ENCODE peak calls at places on chromosomes 1 and 21, in four cellular contexts. T is effector CD4-positive, alpha-beta T cell; M is NCI-H510A; W is adrenal gland. I is an unnamed sample.

GRCh38 chr1:59473813-59474212 is 176.9 kb downstream of the FGGY start:
- DNase-seq in T (no peak), M (no peak), W (no peak), I (no peak)

GRCh38 chr1:37995773-37996379 is 6.1 kb upstream of the SF3A3 start:
- DNase-seq in T (no peak), W (peak), M (peak), I (no peak)

GRCh38 chr1:22154626-22155025 is 11.7 kb upstream of the WNT4 start:
- DNase-seq in M (no peak), T (no peak), W (no peak), I (no peak)

GRCh38 chr1:192311281-192311680 is 5.5 kb upstream of the RGS21 start:
- DNase-seq in W (no peak), T (no peak), M (no peak), I (peak)

GRCh38 chr21:27831821-27832569 is 865.1 kb upstream of the ADAMTS5 start:
- DNase-seq in M (no peak), W (no peak), T (no peak), I (no peak)

GRCh38 chr1:21334214-21335087 is 44.2 kb upstream of the ECE1 start:
- DNase-seq in T (peak), W (peak), M (peak), I (peak)

GRCh38 chr1:205369621-205370230 is 13.0 kb upstream of the KLHDC8A start:
- DNase-seq in W (no peak), T (no peak), M (no peak), I (peak)

GRCh38 chr1:228474507-228474906 is 12.7 kb upstream of the RNF187 start:
- DNase-seq in W (no peak), M (no peak), T (no peak), I (no peak)

GRCh38 chr21:27570306-27570868 is 603.5 kb upstream of the ADAMTS5 start:
- DNase-seq in W (peak), T (no peak), M (no peak), I (no peak)

GRCh38 chr1:32992489-32993214 is 28.0 kb upstream of the RNF19B start:
- DNase-seq in M (no peak), T (peak), W (peak), I (peak)

GRCh38 chr1:119742193-119742592 is 26.5 kb downstream of the HMGCS2 start:
- DNase-seq in T (no peak), M (no peak), W (no peak), I (peak)

GRCh38 chr1:1200876-1201810 is 5.2 kb downstream of the TNFRSF18 start:
- DNase-seq in W (peak), M (peak), T (peak), I (no peak)

GRCh38 chr1:206448471-206448870 is 21.8 kb upstream of the IKBKE start:
- DNase-seq in T (no peak), M (no peak), W (no peak), I (no peak)

GRCh38 chr21:41901782-41902181 is 22.6 kb upstream of the PRDM15 start:
- DNase-seq in W (no peak), M (no peak), T (no peak), I (no peak)

GRCh38 chr1:5099558-5099957 is 445.1 kb downstream of the AJAP1 start:
- DNase-seq in T (no peak), W (no peak), M (peak), I (no peak)

GRCh38 chr1:28378906-28379305 is 9.4 kb downstream of the PHACTR4 start:
- DNase-seq in T (no peak), W (no peak), M (no peak), I (no peak)

GRCh38 chr1:109782514-109782913 is 18.8 kb upstream of the EPS8L3 start:
- DNase-seq in M (no peak), T (no peak), W (no peak), I (no peak)

GRCh38 chr21:33561373-33561772 is 18.5 kb downstream of the SON start:
- DNase-seq in M (no peak), W (no peak), T (no peak), I (no peak)

GRCh38 chr1:90826024-90826423 is 108.9 kb upstream of the BARHL2 start:
- DNase-seq in T (no peak), W (no peak), M (no peak), I (no peak)

GRCh38 chr1:67832737-67833594 is at the start of gene GNG12:
- DNase-seq in M (peak), T (no peak), W (peak), I (no peak)

GRCh38 chr1:10507111-10507879 is 32.5 kb downstream of the PEX14 start:
- DNase-seq in M (peak), W (peak), T (peak), I (peak)

GRCh38 chr21:22120616-22121266 is 1122.5 kb downstream of the NCAM2 start:
- DNase-seq in M (no peak), T (no peak), W (no peak), I (no peak)

GRCh38 chr1:9295884-9296283 is 3.2 kb downstream of the SPSB1 start:
- DNase-seq in T (no peak), M (no peak), W (no peak), I (no peak)

GRCh38 chr1:36203554-36204346 is 20.5 kb upstream of the THRAP3 start:
- DNase-seq in M (no peak), W (peak), T (no peak), I (no peak)

GRCh38 chr21:33936221-33937038 is 20.8 kb upstream of the ATP5PO start:
- DNase-seq in W (no peak), M (no peak), T (peak), I (no peak)

GRCh38 chr21:39033878-39034589 is 149.2 kb downstream of the PSMG1 start:
- DNase-seq in M (peak), W (no peak), T (no peak), I (no peak)

GRCh38 chr1:1996207-1996651 is 7.4 kb downstream of the CFAP74 start:
- DNase-seq in T (no peak), M (no peak), W (no peak), I (no peak)

GRCh38 chr1:202272446-202272845 is 69.3 kb downstream of the UBE2T start:
- DNase-seq in M (no peak), T (no peak), W (no peak), I (no peak)

I was measured in cerebellar cortex.